ENCODE peak calls at places on chromosomes 1 and 21, in five cellular contexts. One of them, this sample, is unnamed. For H3K4me1, the result is how much of the 10 kb centered on the place peaks cover.

GRCh38 chr1:154155282-154155681 is 409 bp upstream of the NUP210L start:
- DNase-seq in CD8-positive, alpha-beta T cell: no peak
- DNase-seq in gastrocnemius medialis: no peak
- DNase-seq in cardiac muscle cell: peak
- DNase-seq in keratinocyte: no peak
- DNase-seq in this sample: peak

GRCh38 chr1:39094685-39095084 is 68.5 kb downstream of the NDUFS5 start:
- DNase-seq in CD8-positive, alpha-beta T cell: no peak
- DNase-seq in cardiac muscle cell: no peak
- DNase-seq in gastrocnemius medialis: no peak
- DNase-seq in keratinocyte: no peak
- DNase-seq in this sample: no peak

GRCh38 chr1:183891158-183891557 is 86.2 kb downstream of the RGL1 start:
- DNase-seq in cardiac muscle cell: no peak
- DNase-seq in keratinocyte: no peak
- DNase-seq in gastrocnemius medialis: no peak
- DNase-seq in CD8-positive, alpha-beta T cell: no peak
- DNase-seq in this sample: no peak

GRCh38 chr1:3695326-3696217 is 43.3 kb downstream of the TP73 start:
- DNase-seq in keratinocyte: no peak
- DNase-seq in gastrocnemius medialis: no peak
- DNase-seq in cardiac muscle cell: peak
- DNase-seq in CD8-positive, alpha-beta T cell: no peak
- DNase-seq in this sample: no peak

GRCh38 chr1:89888480-89889335 is 67.9 kb downstream of the LRRC8D start:
- DNase-seq in cardiac muscle cell: no peak
- DNase-seq in CD8-positive, alpha-beta T cell: no peak
- DNase-seq in gastrocnemius medialis: no peak
- DNase-seq in keratinocyte: no peak
- DNase-seq in this sample: no peak

GRCh38 chr1:92851729-92852128 is 19.9 kb downstream of the RPL5 start:
- DNase-seq in gastrocnemius medialis: no peak
- DNase-seq in cardiac muscle cell: peak
- DNase-seq in CD8-positive, alpha-beta T cell: no peak
- DNase-seq in keratinocyte: no peak
- DNase-seq in this sample: no peak

GRCh38 chr1:206686486-206687249 is 2.0 kb downstream of the MAPKAPK2 start:
- DNase-seq in gastrocnemius medialis: no peak
- DNase-seq in CD8-positive, alpha-beta T cell: no peak
- DNase-seq in keratinocyte: no peak
- DNase-seq in cardiac muscle cell: no peak
- DNase-seq in this sample: no peak

GRCh38 chr21:33162436-33162921 is 67.3 kb upstream of the IFNAR2 start:
- DNase-seq in gastrocnemius medialis: no peak
- DNase-seq in CD8-positive, alpha-beta T cell: no peak
- DNase-seq in keratinocyte: no peak
- DNase-seq in cardiac muscle cell: no peak
- DNase-seq in this sample: no peak

GRCh38 chr1:67418839-67419586 is 11.2 kb downstream of the SERBP1 start:
- DNase-seq in CD8-positive, alpha-beta T cell: no peak
- DNase-seq in cardiac muscle cell: no peak
- DNase-seq in keratinocyte: no peak
- DNase-seq in gastrocnemius medialis: no peak
- DNase-seq in this sample: no peak

GRCh38 chr1:227729144-227729880 is 5.8 kb downstream of the JMJD4 start:
- DNase-seq in keratinocyte: no peak
- DNase-seq in gastrocnemius medialis: no peak
- DNase-seq in cardiac muscle cell: no peak
- DNase-seq in CD8-positive, alpha-beta T cell: no peak
- DNase-seq in this sample: no peak

GRCh38 chr1:196393742-196394141 is 214.5 kb downstream of the KCNT2 start:
- DNase-seq in keratinocyte: no peak
- DNase-seq in CD8-positive, alpha-beta T cell: no peak
- DNase-seq in gastrocnemius medialis: peak
- DNase-seq in cardiac muscle cell: peak
- DNase-seq in this sample: peak

GRCh38 chr1:87330954-87331318 is 2.3 kb downstream of the LMO4 start:
- DNase-seq in CD8-positive, alpha-beta T cell: no peak
- DNase-seq in keratinocyte: no peak
- DNase-seq in cardiac muscle cell: no peak
- DNase-seq in gastrocnemius medialis: no peak
- DNase-seq in this sample: no peak

GRCh38 chr21:34020005-34020847 is 53.2 kb upstream of the MRPS6 start:
- DNase-seq in gastrocnemius medialis: no peak
- DNase-seq in cardiac muscle cell: no peak
- DNase-seq in keratinocyte: no peak
- DNase-seq in CD8-positive, alpha-beta T cell: no peak
- DNase-seq in this sample: no peak

GRCh38 chr1:189027509-189027908 is 1450.2 kb downstream of the BRINP3 start:
- DNase-seq in keratinocyte: no peak
- DNase-seq in CD8-positive, alpha-beta T cell: no peak
- DNase-seq in gastrocnemius medialis: no peak
- DNase-seq in cardiac muscle cell: no peak
- DNase-seq in this sample: no peak

GRCh38 chr21:22764222-22764621 is 1766.0 kb downstream of the NCAM2 start:
- DNase-seq in keratinocyte: no peak
- DNase-seq in cardiac muscle cell: no peak
- DNase-seq in gastrocnemius medialis: no peak
- DNase-seq in CD8-positive, alpha-beta T cell: no peak
- DNase-seq in this sample: no peak

GRCh38 chr1:22868331-22868730 is 104.3 kb downstream of the LACTBL1 start:
- DNase-seq in gastrocnemius medialis: no peak
- DNase-seq in cardiac muscle cell: no peak
- DNase-seq in CD8-positive, alpha-beta T cell: no peak
- DNase-seq in keratinocyte: no peak
- DNase-seq in this sample: no peak

GRCh38 chr1:230185076-230186001 is 118.3 kb downstream of the GALNT2 start:
- DNase-seq in keratinocyte: no peak
- DNase-seq in gastrocnemius medialis: no peak
- DNase-seq in CD8-positive, alpha-beta T cell: no peak
- DNase-seq in cardiac muscle cell: no peak
- DNase-seq in this sample: no peak

GRCh38 chr1:87410771-87411170 is 82.1 kb downstream of the LMO4 start:
- DNase-seq in CD8-positive, alpha-beta T cell: no peak
- DNase-seq in cardiac muscle cell: peak
- DNase-seq in gastrocnemius medialis: no peak
- DNase-seq in keratinocyte: no peak
- DNase-seq in this sample: no peak

GRCh38 chr1:64292399-64292798 is 89.0 kb downstream of the UBE2U start:
- DNase-seq in cardiac muscle cell: no peak
- DNase-seq in keratinocyte: no peak
- DNase-seq in gastrocnemius medialis: no peak
- DNase-seq in CD8-positive, alpha-beta T cell: no peak
- DNase-seq in this sample: no peak

GRCh38 chr1:185208626-185209170 is 51.7 kb downstream of the SWT1 start:
- DNase-seq in keratinocyte: peak
- DNase-seq in cardiac muscle cell: peak
- DNase-seq in gastrocnemius medialis: no peak
- DNase-seq in CD8-positive, alpha-beta T cell: no peak
- DNase-seq in this sample: no peak

GRCh38 chr1:109901106-109901505 is 9.5 kb upstream of the CSF1 start:
- DNase-seq in keratinocyte: no peak
- DNase-seq in cardiac muscle cell: no peak
- DNase-seq in CD8-positive, alpha-beta T cell: no peak
- DNase-seq in gastrocnemius medialis: no peak
- DNase-seq in this sample: no peak
- H3K4me1 ChIP-seq in keratinocyte: under half
- H3K4me1 ChIP-seq in cardiac muscle cell: under half
- H3K4me1 ChIP-seq in CD8-positive, alpha-beta T cell: under half
- H3K4me1 ChIP-seq in gastrocnemius medialis: under half
- H3K4me1 ChIP-seq in this sample: under half

DNA sequence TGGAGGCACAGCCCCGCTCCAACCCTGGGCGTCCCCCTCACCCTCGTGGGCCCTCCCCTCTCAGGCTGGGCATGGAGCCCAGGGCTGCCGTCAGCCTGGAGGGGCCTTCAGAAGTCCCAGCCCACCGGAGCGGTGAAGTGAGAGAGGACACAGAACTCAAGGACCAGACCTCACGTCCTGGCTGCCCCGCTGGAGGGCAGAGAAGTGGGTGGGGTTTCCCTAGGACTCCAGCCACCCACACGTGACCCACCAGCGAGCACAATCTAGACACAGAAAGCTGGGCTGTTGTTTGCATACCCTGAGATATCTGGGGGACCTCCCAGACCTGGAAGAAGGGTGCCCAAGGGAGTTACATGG is 59.2 kb downstream of the CASZ1 start:
- DNase-seq in CD8-positive, alpha-beta T cell: no peak
- DNase-seq in gastrocnemius medialis: no peak
- DNase-seq in keratinocyte: no peak
- DNase-seq in cardiac muscle cell: no peak
- DNase-seq in this sample: no peak
- H3K27ac ChIP-seq in CD8-positive, alpha-beta T cell: no peak
- H3K27ac ChIP-seq in gastrocnemius medialis: peak
- H3K27ac ChIP-seq in keratinocyte: no peak
- H3K27ac ChIP-seq in cardiac muscle cell: peak
- H3K27ac ChIP-seq in this sample: no peak

GRCh38 chr1:175033931-175034330 is 10.7 kb upstream of the MRPS14 start:
- DNase-seq in CD8-positive, alpha-beta T cell: no peak
- DNase-seq in keratinocyte: no peak
- DNase-seq in cardiac muscle cell: no peak
- DNase-seq in gastrocnemius medialis: no peak
- DNase-seq in this sample: no peak
- H3K4me1 ChIP-seq in CD8-positive, alpha-beta T cell: under half
- H3K4me1 ChIP-seq in keratinocyte: under half
- H3K4me1 ChIP-seq in cardiac muscle cell: under half
- H3K4me1 ChIP-seq in gastrocnemius medialis: under half
- H3K4me1 ChIP-seq in this sample: under half

DNA sequence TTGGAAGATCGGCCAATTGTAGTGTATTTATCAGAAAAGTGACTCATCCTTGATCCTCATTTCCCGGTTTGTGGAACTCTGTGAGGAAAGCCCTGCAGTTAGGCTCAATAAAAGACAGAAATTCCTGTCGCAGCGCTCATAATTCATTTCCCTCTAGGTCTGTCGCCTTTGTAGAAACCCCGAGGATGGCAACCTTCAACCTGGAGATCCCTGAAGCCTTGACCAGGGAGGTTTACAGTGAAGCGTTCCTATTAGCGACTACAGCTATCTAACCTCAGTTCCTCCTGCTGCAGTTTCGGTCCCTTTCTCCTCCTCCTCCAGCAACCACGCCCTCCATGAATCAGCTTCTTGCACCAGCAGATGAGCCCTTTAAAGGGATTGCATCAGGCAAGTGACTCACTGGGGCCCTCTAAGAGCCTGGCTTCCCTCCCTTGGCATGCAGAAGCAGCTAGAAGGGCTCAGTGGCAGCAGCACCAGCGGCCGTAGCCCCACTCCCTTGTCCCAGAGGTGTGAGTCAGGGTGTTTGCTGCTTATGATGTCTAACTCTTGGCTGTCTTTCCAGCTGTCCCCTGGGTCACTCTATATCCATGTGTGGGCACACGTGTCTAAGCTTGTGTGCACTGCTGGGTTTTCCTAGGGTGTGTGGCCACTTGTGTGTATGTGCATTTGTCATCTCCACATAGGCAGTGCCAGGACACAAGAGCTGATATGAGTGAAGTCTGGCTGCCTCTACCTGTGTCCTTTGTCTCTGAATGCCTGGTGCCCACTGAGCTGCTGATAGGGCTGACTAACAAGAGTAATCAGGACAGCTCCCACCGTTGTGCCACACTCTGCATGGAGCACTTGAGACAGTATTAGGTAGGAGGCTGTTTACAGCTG is 777 bp upstream of the STK40 start:
- DNase-seq in CD8-positive, alpha-beta T cell: peak
- DNase-seq in keratinocyte: peak
- DNase-seq in cardiac muscle cell: peak
- DNase-seq in gastrocnemius medialis: peak
- DNase-seq in this sample: peak
- H3K27ac ChIP-seq in CD8-positive, alpha-beta T cell: peak
- H3K27ac ChIP-seq in keratinocyte: peak
- H3K27ac ChIP-seq in cardiac muscle cell: peak
- H3K27ac ChIP-seq in gastrocnemius medialis: peak
- H3K27ac ChIP-seq in this sample: peak

This sample was measured in tibial artery.